ENCODE peak calls at places on chromosomes 7 and 10, in six cellular contexts. H is OCI-LY7, O is T-cell, N is HS-5, R is kidney epithelial cell, E is D721Med. D is an unnamed sample.
A peak's percentile ranks its signal among the peaks of the same experiment; 100 is the strongest.

GRCh38 chr10:75776738-75777504 is 345.5 kb downstream of the LRMDA start:
- DNase-seq in O (no peak), H (no peak), R (no peak), N (no peak), E (no peak), D (no peak)

GRCh38 chr10:105974803-105975456 is 1189.6 kb downstream of the SORCS1 start:
- DNase-seq in N (no peak), E (no peak), R (no peak), O (no peak), H (no peak), D (no peak)

GRCh38 chr7:96236198-96237039 is 85.5 kb downstream of the SLC25A13 start:
- DNase-seq in O (no peak), E (no peak), R (peak; percentile 79), N (peak; percentile 6), H (no peak), D (no peak)

GRCh38 chr10:127196227-127196954 is at the start of gene INSYN2A:
- DNase-seq in N (peak; percentile 22), E (no peak), R (no peak), O (no peak), H (no peak), D (no peak)

GRCh38 chr10:71727429-71728217 is 8.0 kb upstream of the C10orf105 start:
- DNase-seq in R (no peak), H (peak; percentile 92), E (no peak), O (peak; percentile 76), N (no peak), D (no peak)

GRCh38 chr10:77566228-77566627 is 71.4 kb downstream of the KCNMA1 start:
- DNase-seq in O (no peak), E (no peak), R (no peak), N (no peak), H (no peak), D (no peak)

GRCh38 chr7:134515569-134516468 is 11.5 kb upstream of the AKR1B10 start:
- DNase-seq in H (no peak), O (no peak), E (no peak), R (peak; percentile 73), N (peak; percentile 75), D (no peak)

GRCh38 chr7:82594665-82595064 is 151.1 kb upstream of the CACNA2D1 start:
- DNase-seq in H (no peak), R (no peak), E (no peak), N (no peak), O (no peak), D (no peak)

GRCh38 chr7:41900034-41900433 is 197.1 kb upstream of the INHBA start:
- DNase-seq in O (no peak), H (no peak), N (no peak), R (no peak), E (no peak), D (no peak)

GRCh38 chr7:131537581-131537980 is 18.8 kb downstream of the PODXL start:
- DNase-seq in E (no peak), H (no peak), R (no peak), N (no peak), O (no peak), D (no peak)

GRCh38 chr10:57338823-57339558 is 928.7 kb downstream of the IPMK start:
- DNase-seq in E (peak; percentile 20), N (peak; percentile 32), O (no peak), H (peak; percentile 58), R (no peak), D (peak; percentile 67)

GRCh38 chr10:60314306-60314940 is 75.3 kb downstream of the ANK3 start:
- DNase-seq in N (peak; percentile 49), R (peak; percentile 42), E (no peak), O (no peak), H (peak; percentile 1), D (no peak)

GRCh38 chr7:127091620-127092019 is 161.1 kb downstream of the GRM8 start:
- DNase-seq in R (no peak), H (no peak), N (no peak), O (no peak), E (no peak), D (no peak)

GRCh38 chr7:151802469-151802846 is 74.5 kb downstream of the PRKAG2 start:
- DNase-seq in O (no peak), H (no peak), N (no peak), R (no peak), E (no peak), D (no peak)

GRCh38 chr10:24618401-24618800 is 105.3 kb downstream of the ARHGAP21 start:
- DNase-seq in O (no peak), R (peak; percentile 10), H (no peak), N (no peak), E (no peak), D (no peak)

GRCh38 chr7:95430864-95431263 is 4.0 kb downstream of the PON2 start:
- DNase-seq in H (no peak), O (no peak), N (no peak), R (peak; percentile 91), E (no peak), D (no peak)

GRCh38 chr10:73344267-73344666 is 14.4 kb downstream of the CFAP70 start:
- DNase-seq in O (no peak), E (no peak), N (no peak), R (no peak), H (no peak), D (no peak)

GRCh38 chr10:131187886-131188285 is 123.6 kb downstream of the TCERG1L start:
- DNase-seq in O (no peak), E (no peak), R (no peak), H (no peak), N (no peak), D (no peak)

GRCh38 chr7:103865442-103865841 is 124.0 kb downstream of the RELN start:
- DNase-seq in H (no peak), E (no peak), O (no peak), R (no peak), N (no peak), D (no peak)

GRCh38 chr7:112926018-112926417 is 135.8 kb upstream of the TMEM168 start:
- DNase-seq in O (no peak), E (no peak), H (no peak), R (no peak), N (no peak), D (no peak)

GRCh38 chr10:132938472-132939329 is 3.7 kb downstream of the CFAP46 start:
- DNase-seq in N (no peak), H (peak; percentile 14), E (no peak), O (no peak), R (no peak), D (peak; percentile 42)

GRCh38 chr7:30344513-30344912 is 60.1 kb downstream of the ZNRF2 start:
- DNase-seq in E (no peak), R (no peak), O (no peak), N (no peak), H (no peak), D (no peak)

GRCh38 chr7:11130012-11130411 is 156.3 kb downstream of the PHF14 start:
- DNase-seq in H (no peak), N (peak; percentile 98), R (no peak), E (no peak), O (no peak), D (no peak)

GRCh38 chr10:14459670-14460069 is 128.9 kb upstream of the FRMD4A start:
- DNase-seq in R (no peak), O (no peak), N (no peak), E (no peak), H (no peak), D (no peak)

GRCh38 chr7:121329460-121330052 is 756 bp downstream of the WNT16 start:
- DNase-seq in R (no peak), H (no peak), O (no peak), N (no peak), E (no peak), D (peak; percentile 42)

GRCh38 chr10:101223274-101224059 is 5.8 kb downstream of the LBX1 start:
- DNase-seq in O (no peak), N (no peak), E (no peak), R (no peak), H (no peak), D (no peak)

GRCh38 chr7:128167316-128167691 is 73.8 kb upstream of the LEP start:
- DNase-seq in E (peak; percentile 89), N (no peak), R (peak; percentile 60), O (no peak), H (no peak), D (peak; percentile 36)

GRCh38 chr7:726084-726853 is at the start of gene DNAAF5:
- DNase-seq in O (peak; percentile 89), E (peak; percentile 90), R (peak; percentile 39), N (peak; percentile 36), H (peak; percentile 94), D (peak; percentile 87)

GRCh38 chr7:150388709-150389531 is 9.8 kb downstream of the ZNF775 start:
- DNase-seq in E (no peak), N (no peak), O (no peak), H (no peak), R (no peak), D (no peak)

GRCh38 chr7:148394582-148394981 is 196.0 kb upstream of the C7orf33 start:
- DNase-seq in E (no peak), H (no peak), O (no peak), N (no peak), R (no peak), D (no peak)

GRCh38 chr7:156545989-156546388 is 94.6 kb upstream of the RNF32 start:
- DNase-seq in H (no peak), E (no peak), O (no peak), N (no peak), R (no peak), D (no peak)

GRCh38 chr7:116405810-116406209 is 93.7 kb upstream of the CAV2 start:
- DNase-seq in O (no peak), R (no peak), H (no peak), E (no peak), N (no peak), D (no peak)

GRCh38 chr10:118007773-118008172 is 39.0 kb downstream of the RAB11FIP2 start:
- DNase-seq in O (no peak), R (no peak), E (no peak), N (no peak), H (no peak), D (no peak)

GRCh38 chr10:86872757-86873156 is 84.7 kb downstream of the MMRN2 start:
- DNase-seq in H (no peak), O (peak; percentile 2), N (no peak), E (no peak), R (no peak), D (no peak)

GRCh38 chr10:6204063-6204340 is 1.3 kb downstream of the PFKFB3 start:
- DNase-seq in H (peak; percentile 52), O (peak; percentile 63), N (no peak), E (no peak), R (no peak), D (no peak)

D was measured in SK-N-DZ.